ENCODE peak calls at places on chromosomes 16 and 17, in six cellular contexts. G is stimulated activated CD8-positive, alpha-beta memory T cell treated with anti-CD3 and anti-CD28 coated beads, Interleukin-4, amount 100 ng/mL, for 48 hours; P is activated gamma-delta T cell treated with Interleukin-2 at 50 U/mL for 16 hours; Q is heart right ventricle; T is activated effector memory CD4-positive, alpha-beta T cell treated with anti-CD3 and anti-CD28 coated beads, Interleukin-2, amount 50 U/mL, for 16 hours; S is stimulated activated naive CD8-positive, alpha-beta T cell treated with anti-CD3 and anti-CD28 coated beads, Interleukin-15, Interleukin-2, amounts not matched to agents 100 U/mL and 50 U/mL, for 24 hours. X is an unnamed sample.

GRCh38 chr17:77374170-77374936 is 233.6 kb downstream of the SEC14L1 start:
- DNase-seq in G (peak; percentile 82), P (peak; percentile 79), Q (peak; percentile 83), T (peak; percentile 89), S (peak; percentile 79), X (peak; percentile 91)

GRCh38 chr17:61491981-61492380 is 39.8 kb downstream of the TBX4 start:
- DNase-seq in G (no peak), P (no peak), Q (no peak), T (no peak), S (no peak), X (no peak)

GRCh38 chr16:19517424-19518089 is 4.3 kb downstream of the GDE1 start:
- DNase-seq in G (no peak), P (no peak), Q (no peak), T (no peak), S (no peak), X (no peak)

GRCh38 chr16:86231321-86231995 is 278.9 kb upstream of the FOXF1 start:
- DNase-seq in G (no peak), P (no peak), Q (no peak), T (no peak), S (no peak), X (peak; percentile 50)

GRCh38 chr16:47643610-47644009 is 182.5 kb downstream of the PHKB start:
- DNase-seq in G (no peak), P (no peak), Q (no peak), T (no peak), S (no peak), X (no peak)

GRCh38 chr16:3702082-3702481 is 15.2 kb downstream of the TRAP1 start:
- DNase-seq in G (no peak), P (no peak), Q (no peak), T (no peak), S (no peak), X (no peak)

GRCh38 chr17:76414334-76415295 is 30.2 kb downstream of the SPHK1 start:
- DNase-seq in G (no peak), P (no peak), Q (peak; percentile 88), T (no peak), S (no peak), X (no peak)

GRCh38 chr17:64091116-64091515 is 38.8 kb downstream of the ERN1 start:
- DNase-seq in G (no peak), P (no peak), Q (no peak), T (no peak), S (no peak), X (no peak)

GRCh38 chr16:72723781-72724180 is 324.1 kb downstream of the ZFHX3 start:
- DNase-seq in G (no peak), P (no peak), Q (no peak), T (no peak), S (no peak), X (no peak)

GRCh38 chr17:75864448-75864871 is 9.3 kb upstream of the WBP2 start:
- DNase-seq in G (peak; percentile 59), P (peak; percentile 49), Q (peak; percentile 65), T (peak; percentile 74), S (peak; percentile 57), X (peak; percentile 91)

GRCh38 chr17:12575641-12576040 is 90.0 kb upstream of the MYOCD start:
- DNase-seq in G (no peak), P (no peak), Q (no peak), T (no peak), S (no peak), X (no peak)

GRCh38 chr16:51542856-51543510 is 391.9 kb upstream of the SALL1 start:
- DNase-seq in G (no peak), P (no peak), Q (no peak), T (no peak), S (no peak), X (no peak)

GRCh38 chr16:88591577-88592021 is 21.4 kb downstream of the ZC3H18 start:
- DNase-seq in G (peak; percentile 69), P (no peak), Q (no peak), T (peak; percentile 80), S (peak; percentile 32), X (no peak)

GRCh38 chr16:55832788-55833583 is at the start of gene CES1:
- DNase-seq in G (no peak), P (no peak), Q (peak; percentile 68), T (peak; percentile 57), S (no peak), X (peak; percentile 83)

GRCh38 chr16:9256196-9256595 is 164.8 kb downstream of the HAPSTR1 start:
- DNase-seq in G (peak; percentile 70), P (no peak), Q (peak; percentile 17), T (no peak), S (peak; percentile 54), X (no peak)

GRCh38 chr17:10316986-10317834 is 55.6 kb downstream of the MYH13 start:
- DNase-seq in G (peak; percentile 45), P (no peak), Q (peak; percentile 46), T (no peak), S (peak; percentile 67), X (no peak)

GRCh38 chr17:42669705-42670198 is 7.0 kb downstream of the PLEKHH3 start:
- DNase-seq in G (no peak), P (no peak), Q (no peak), T (no peak), S (no peak), X (no peak)

GRCh38 chr16:23383881-23384280 is 69.1 kb downstream of the COG7 start:
- DNase-seq in G (no peak), P (no peak), Q (no peak), T (no peak), S (no peak), X (no peak)

GRCh38 chr17:82779541-82779940 is 27.7 kb downstream of the TBCD start:
- DNase-seq in G (no peak), P (no peak), Q (no peak), T (no peak), S (no peak), X (no peak)

GRCh38 chr16:66248096-66248495 is 118.4 kb upstream of the CDH5 start:
- DNase-seq in G (no peak), P (no peak), Q (peak; percentile 75), T (no peak), S (no peak), X (no peak)

GRCh38 chr16:50396770-50397525 is 28.2 kb upstream of the BRD7 start:
- DNase-seq in G (no peak), P (no peak), Q (no peak), T (no peak), S (no peak), X (no peak)

GRCh38 chr17:77526259-77526711 is 385.5 kb downstream of the SEC14L1 start:
- DNase-seq in G (no peak), P (no peak), Q (no peak), T (peak; percentile 51), S (no peak), X (peak; percentile 52)

GRCh38 chr17:76527430-76528111 is 9.9 kb downstream of the CYGB start:
- DNase-seq in G (peak; percentile 60), P (peak; percentile 63), Q (peak; percentile 76), T (peak; percentile 77), S (peak; percentile 53), X (no peak)

GRCh38 chr16:12617401-12617819 is 186.3 kb downstream of the CPPED1 start:
- DNase-seq in G (peak; percentile 59), P (no peak), Q (no peak), T (peak; percentile 75), S (peak; percentile 30), X (no peak)

GRCh38 chr17:38674013-38674748 is 576 bp downstream of the EPOP start:
- DNase-seq in G (peak; percentile 58), P (no peak), Q (peak; percentile 25), T (peak; percentile 72), S (peak; percentile 58), X (peak; percentile 69)

GRCh38 chr16:87948735-87949070 is 2.5 kb upstream of the BANP start:
- DNase-seq in G (no peak), P (no peak), Q (no peak), T (no peak), S (no peak), X (no peak)

X was measured in suprapubic skin.